ENCODE peak calls at places on chromosomes 16 and 17, in seven cellular contexts. One of them, this sample, is unnamed.
A peak's percentile ranks its signal among the peaks of the same experiment; 100 is the strongest.

GRCh38 chr17:55426851-55427586 is 5.4 kb upstream of the MMD start:
- DNase-seq in GM23338: no peak
- DNase-seq in GM23248: peak; percentile 85
- DNase-seq in SK-N-SH: no peak
- DNase-seq in hepatocyte: no peak
- DNase-seq in HCT116: no peak
- DNase-seq in MM.1S: no peak
- DNase-seq in this sample: no peak

GRCh38 chr16:86581458-86581857 is 3.1 kb downstream of the FOXL1 start:
- DNase-seq in GM23338: no peak
- DNase-seq in MM.1S: no peak
- DNase-seq in HCT116: no peak
- DNase-seq in GM23248: peak; percentile 59
- DNase-seq in SK-N-SH: no peak
- DNase-seq in hepatocyte: no peak
- DNase-seq in this sample: no peak

GRCh38 chr17:31509805-31510177 is 118.3 kb downstream of the RAB11FIP4 start:
- DNase-seq in HCT116: no peak
- DNase-seq in SK-N-SH: peak; percentile 49
- DNase-seq in MM.1S: no peak
- DNase-seq in hepatocyte: no peak
- DNase-seq in GM23338: no peak
- DNase-seq in GM23248: no peak
- DNase-seq in this sample: no peak

GRCh38 chr16:67847064-67847861 is at the start of gene CENPT:
- DNase-seq in GM23338: peak; percentile 62
- DNase-seq in SK-N-SH: peak; percentile 55
- DNase-seq in GM23248: peak; percentile 87
- DNase-seq in hepatocyte: peak; percentile 87
- DNase-seq in MM.1S: peak; percentile 70
- DNase-seq in HCT116: no peak
- DNase-seq in this sample: peak; percentile 77

GRCh38 chr17:79809530-79810137 is 12.8 kb upstream of the CBX8 start:
- DNase-seq in MM.1S: no peak
- DNase-seq in hepatocyte: no peak
- DNase-seq in GM23248: no peak
- DNase-seq in HCT116: no peak
- DNase-seq in SK-N-SH: peak; percentile 80
- DNase-seq in GM23338: peak; percentile 55
- DNase-seq in this sample: no peak

GRCh38 chr16:50683689-50684374 is 2.7 kb upstream of the SNX20 start:
- DNase-seq in GM23338: no peak
- DNase-seq in GM23248: no peak
- DNase-seq in hepatocyte: no peak
- DNase-seq in HCT116: no peak
- DNase-seq in SK-N-SH: no peak
- DNase-seq in MM.1S: peak; percentile 88
- DNase-seq in this sample: peak; percentile 34

GRCh38 chr17:55414983-55415382 is 6.7 kb downstream of the MMD start:
- DNase-seq in HCT116: no peak
- DNase-seq in hepatocyte: no peak
- DNase-seq in MM.1S: no peak
- DNase-seq in GM23248: no peak
- DNase-seq in SK-N-SH: no peak
- DNase-seq in GM23338: no peak
- DNase-seq in this sample: no peak

GRCh38 chr16:70433456-70434103 is 5.3 kb downstream of the ST3GAL2 start:
- DNase-seq in GM23338: no peak
- DNase-seq in MM.1S: no peak
- DNase-seq in GM23248: peak; percentile 80
- DNase-seq in HCT116: no peak
- DNase-seq in hepatocyte: peak; percentile 66
- DNase-seq in SK-N-SH: peak; percentile 70
- DNase-seq in this sample: peak; percentile 25

GRCh38 chr16:53689636-53690035 is 14.0 kb downstream of the RPGRIP1L start:
- DNase-seq in SK-N-SH: no peak
- DNase-seq in GM23248: peak; percentile 63
- DNase-seq in hepatocyte: no peak
- DNase-seq in GM23338: no peak
- DNase-seq in MM.1S: no peak
- DNase-seq in HCT116: no peak
- DNase-seq in this sample: no peak

GRCh38 chr17:50686494-50687199 is 21.1 kb downstream of the ANKRD40 start:
- DNase-seq in SK-N-SH: no peak
- DNase-seq in HCT116: peak; percentile 92
- DNase-seq in hepatocyte: peak; percentile 87
- DNase-seq in GM23248: peak; percentile 90
- DNase-seq in GM23338: no peak
- DNase-seq in MM.1S: no peak
- DNase-seq in this sample: no peak

GRCh38 chr17:55320594-55321506 is 56.1 kb downstream of the HLF start:
- DNase-seq in GM23248: no peak
- DNase-seq in hepatocyte: no peak
- DNase-seq in SK-N-SH: no peak
- DNase-seq in HCT116: no peak
- DNase-seq in MM.1S: no peak
- DNase-seq in GM23338: no peak
- DNase-seq in this sample: no peak

GRCh38 chr16:66207139-66207863 is 159.2 kb upstream of the CDH5 start:
- DNase-seq in GM23248: peak; percentile 37
- DNase-seq in HCT116: no peak
- DNase-seq in GM23338: no peak
- DNase-seq in hepatocyte: no peak
- DNase-seq in SK-N-SH: no peak
- DNase-seq in MM.1S: no peak
- DNase-seq in this sample: peak; percentile 18

GRCh38 chr16:79595916-79596450 is 4.6 kb downstream of the MAF start:
- DNase-seq in HCT116: no peak
- DNase-seq in GM23338: no peak
- DNase-seq in SK-N-SH: no peak
- DNase-seq in MM.1S: peak; percentile 11
- DNase-seq in GM23248: no peak
- DNase-seq in hepatocyte: no peak
- DNase-seq in this sample: no peak

GRCh38 chr16:86308514-86308913 is 201.8 kb upstream of the FOXF1 start:
- DNase-seq in GM23338: no peak
- DNase-seq in MM.1S: no peak
- DNase-seq in GM23248: no peak
- DNase-seq in hepatocyte: no peak
- DNase-seq in SK-N-SH: no peak
- DNase-seq in HCT116: no peak
- DNase-seq in this sample: no peak

GRCh38 chr17:34306466-34306865 is 12.8 kb upstream of the CCL8 start:
- DNase-seq in MM.1S: no peak
- DNase-seq in HCT116: no peak
- DNase-seq in SK-N-SH: peak; percentile 32
- DNase-seq in GM23248: peak; percentile 82
- DNase-seq in GM23338: peak; percentile 80
- DNase-seq in hepatocyte: peak; percentile 37
- DNase-seq in this sample: no peak

DNA sequence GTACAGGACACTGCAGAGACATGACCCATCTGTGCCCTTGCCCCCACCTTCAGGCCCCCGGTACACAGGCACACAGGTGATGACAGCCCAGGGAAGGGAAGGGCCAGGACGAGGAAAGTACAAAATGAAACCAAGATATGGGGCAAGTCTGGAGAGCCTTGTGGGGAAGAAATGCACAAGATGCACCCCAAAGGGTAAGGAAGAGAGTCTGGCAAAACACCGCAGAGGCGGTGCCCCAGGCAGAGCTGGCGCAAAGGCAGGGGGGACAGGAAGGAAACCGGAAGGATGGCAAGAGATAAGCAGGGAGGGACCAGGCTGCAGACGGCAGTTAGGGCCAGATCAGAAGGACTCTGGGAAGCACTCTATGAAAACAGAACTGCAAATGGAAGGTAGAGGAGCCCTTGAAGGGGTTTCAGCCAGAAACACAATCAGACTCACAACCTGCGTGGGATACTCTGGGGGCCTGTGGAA is 81.4 kb downstream of the SLC39A11 start:
- DNase-seq in hepatocyte: no peak
- DNase-seq in GM23248: no peak
- DNase-seq in MM.1S: no peak
- DNase-seq in SK-N-SH: peak; percentile 70
- DNase-seq in GM23338: no peak
- DNase-seq in HCT116: no peak
- DNase-seq in this sample: no peak
- TF ChIP-seq EZH2phosphoT487 in hepatocyte: no peak
- TF ChIP-seq EZH2phosphoT487 in GM23248: no peak
- TF ChIP-seq EZH2phosphoT487 in MM.1S: no peak
- TF ChIP-seq EZH2phosphoT487 in SK-N-SH: no peak
- TF ChIP-seq EZH2phosphoT487 in GM23338: no peak
- TF ChIP-seq EZH2phosphoT487 in HCT116: no peak
- TF ChIP-seq EZH2phosphoT487 in this sample: no peak

DNA sequence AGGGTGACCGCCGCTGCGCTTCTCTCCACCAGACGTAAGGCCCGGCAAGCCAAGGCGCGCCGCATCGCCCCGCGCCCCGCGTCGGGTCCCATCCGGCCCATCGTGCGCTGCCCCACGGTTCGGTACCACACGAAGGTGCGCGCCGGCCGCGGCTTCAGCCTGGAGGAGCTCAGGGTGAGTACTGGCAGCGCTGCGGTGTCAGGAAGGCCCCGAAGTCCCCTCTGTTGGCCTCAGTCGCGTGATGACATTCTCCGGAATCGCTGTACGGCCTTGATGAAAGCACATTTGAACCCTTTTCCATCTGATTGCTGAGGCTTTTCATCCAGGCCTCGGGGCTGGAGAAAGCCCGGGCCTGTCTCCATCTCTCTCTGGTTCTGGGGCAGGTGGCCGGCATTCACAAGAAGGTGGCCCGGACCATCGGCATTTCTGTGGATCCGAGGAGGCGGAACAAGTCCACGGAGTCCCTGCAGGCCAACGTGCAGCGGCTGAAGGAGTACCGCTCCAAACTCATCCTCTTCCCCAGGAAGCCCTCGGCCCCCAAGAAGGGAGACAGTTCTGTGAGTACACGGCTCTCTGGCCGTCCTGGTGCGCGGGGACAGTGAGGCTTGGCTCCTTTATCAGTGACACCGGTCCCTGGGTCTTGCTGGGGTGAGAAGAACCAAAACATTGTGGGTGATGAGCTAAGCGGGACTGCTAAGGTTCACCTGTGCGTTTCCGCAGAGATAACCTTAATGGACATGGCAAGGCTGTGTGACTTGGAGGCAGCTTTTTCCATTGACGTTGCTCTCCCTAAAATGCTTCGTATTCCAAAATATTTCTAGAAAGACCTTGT is 929 bp downstream of the RPL13 start:
- DNase-seq in GM23338: no peak
- DNase-seq in SK-N-SH: no peak
- DNase-seq in hepatocyte: no peak
- DNase-seq in HCT116: no peak
- DNase-seq in GM23248: no peak
- DNase-seq in MM.1S: no peak
- DNase-seq in this sample: no peak
- H3K4me1 ChIP-seq in GM23338: peaks cover 29% of the 10 kb centered on the region
- H3K4me1 ChIP-seq in SK-N-SH: peaks cover 44% of the 10 kb centered on the region
- H3K4me1 ChIP-seq in hepatocyte: peaks cover 43% of the 10 kb centered on the region
- H3K4me1 ChIP-seq in HCT116: peaks cover 76% of the 10 kb centered on the region
- H3K4me1 ChIP-seq in GM23248: peaks cover 38% of the 10 kb centered on the region
- H3K4me1 ChIP-seq in MM.1S: peaks cover 8% of the 10 kb centered on the region
- H3K4me1 ChIP-seq in this sample: peaks cover 52% of the 10 kb centered on the region

GRCh38 chr17:76034433-76035185 is 7.5 kb upstream of the EVPL start:
- DNase-seq in HCT116: no peak
- DNase-seq in SK-N-SH: no peak
- DNase-seq in GM23248: no peak
- DNase-seq in hepatocyte: no peak
- DNase-seq in GM23338: no peak
- DNase-seq in MM.1S: no peak
- DNase-seq in this sample: no peak
- H3K9me2 ChIP-seq in HCT116: no peaks in the 10 kb centered on the region
- H3K9me2 ChIP-seq in SK-N-SH: no peaks in the 10 kb centered on the region
- H3K9me2 ChIP-seq in GM23248: no peaks in the 10 kb centered on the region
- H3K9me2 ChIP-seq in hepatocyte: no peaks in the 10 kb centered on the region
- H3K9me2 ChIP-seq in GM23338: no peaks in the 10 kb centered on the region
- H3K9me2 ChIP-seq in MM.1S: no peaks in the 10 kb centered on the region
- H3K9me2 ChIP-seq in this sample: no peaks in the 10 kb centered on the region

GRCh38 chr16:49452568-49452967 is 79.0 kb downstream of the C16orf78 start:
- DNase-seq in MM.1S: no peak
- DNase-seq in SK-N-SH: no peak
- DNase-seq in hepatocyte: no peak
- DNase-seq in HCT116: no peak
- DNase-seq in GM23338: peak; percentile 67
- DNase-seq in GM23248: no peak
- DNase-seq in this sample: no peak

GRCh38 chr16:49452108-49452507 is 78.5 kb downstream of the C16orf78 start:
- DNase-seq in GM23248: no peak
- DNase-seq in MM.1S: no peak
- DNase-seq in SK-N-SH: no peak
- DNase-seq in hepatocyte: no peak
- DNase-seq in GM23338: no peak
- DNase-seq in HCT116: no peak
- DNase-seq in this sample: no peak

GRCh38 chr16:49453983-49454382 is 80.4 kb downstream of the C16orf78 start:
- DNase-seq in HCT116: peak; percentile 3
- DNase-seq in MM.1S: no peak
- DNase-seq in GM23338: no peak
- DNase-seq in hepatocyte: no peak
- DNase-seq in SK-N-SH: no peak
- DNase-seq in GM23248: no peak
- DNase-seq in this sample: no peak

GRCh38 chr16:49454426-49455180 is 81.0 kb downstream of the C16orf78 start:
- DNase-seq in hepatocyte: no peak
- DNase-seq in GM23248: no peak
- DNase-seq in SK-N-SH: no peak
- DNase-seq in GM23338: no peak
- DNase-seq in MM.1S: no peak
- DNase-seq in HCT116: no peak
- DNase-seq in this sample: no peak

DNA sequence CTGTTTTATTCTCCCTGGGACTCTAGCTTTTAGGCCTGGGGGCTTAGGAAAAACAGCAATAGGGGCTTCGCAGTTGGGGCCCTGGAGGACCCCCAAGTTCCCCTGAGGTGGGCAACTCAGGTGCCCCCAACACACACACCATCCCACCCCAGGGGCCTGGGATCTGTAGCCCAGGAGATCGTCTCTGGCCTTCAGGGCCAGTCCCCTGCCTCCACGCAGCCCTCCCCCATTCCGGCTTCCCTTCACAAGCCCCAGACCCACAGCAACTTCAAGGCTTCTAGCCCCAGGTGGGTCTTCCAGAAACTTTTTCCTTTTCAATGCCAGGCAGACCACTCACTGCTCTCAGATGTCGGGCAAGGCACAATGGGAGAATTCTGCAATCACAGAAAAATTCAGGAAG is 79.4 kb downstream of the C16orf78 start:
- DNase-seq in hepatocyte: no peak
- DNase-seq in HCT116: no peak
- DNase-seq in GM23338: no peak
- DNase-seq in MM.1S: no peak
- DNase-seq in GM23248: no peak
- DNase-seq in SK-N-SH: no peak
- DNase-seq in this sample: no peak
- TF ChIP-seq EZH2phosphoT487 in hepatocyte: no peak
- TF ChIP-seq EZH2phosphoT487 in HCT116: no peak
- TF ChIP-seq EZH2phosphoT487 in GM23338: no peak
- TF ChIP-seq EZH2phosphoT487 in MM.1S: no peak
- TF ChIP-seq EZH2phosphoT487 in GM23248: no peak
- TF ChIP-seq EZH2phosphoT487 in SK-N-SH: no peak
- TF ChIP-seq EZH2phosphoT487 in this sample: no peak

GRCh38 chr16:1432388-1433262 is 1.7 kb downstream of the PERCC1 start:
- DNase-seq in SK-N-SH: no peak
- DNase-seq in hepatocyte: no peak
- DNase-seq in GM23248: no peak
- DNase-seq in HCT116: no peak
- DNase-seq in MM.1S: no peak
- DNase-seq in GM23338: peak; percentile 29
- DNase-seq in this sample: no peak
- H3K4me1 ChIP-seq in SK-N-SH: peaks cover 13% of the 10 kb centered on the region
- H3K4me1 ChIP-seq in hepatocyte: peaks cover 13% of the 10 kb centered on the region
- H3K4me1 ChIP-seq in GM23248: no peaks in the 10 kb centered on the region
- H3K4me1 ChIP-seq in HCT116: peaks cover 12% of the 10 kb centered on the region
- H3K4me1 ChIP-seq in MM.1S: no peaks in the 10 kb centered on the region
- H3K4me1 ChIP-seq in GM23338: no peaks in the 10 kb centered on the region
- H3K4me1 ChIP-seq in this sample: peaks cover 4% of the 10 kb centered on the region

This sample was measured in OCI-LY7.